ENCODE peak calls at places on chromosomes 13 and 19, in five cellular contexts. I is lower leg skin, C is transverse colon, G is IMR-90, B is suprapubic skin. X is an unnamed sample.
A peak's percentile ranks its signal among the peaks of the same experiment; 100 is the strongest.

GRCh38 chr13:99975626-99976025 is 4.1 kb upstream of the ZIC5 start:
- DNase-seq in I (no peak), C (no peak), G (no peak), B (peak; percentile 74), X (peak; percentile 10)

GRCh38 chr13:21736926-21737325 is 66.1 kb downstream of the FGF9 start:
- DNase-seq in I (no peak), C (no peak), G (no peak), B (no peak), X (no peak)

GRCh38 chr19:19157808-19158207 is 12.3 kb downstream of the MEF2B start:
- DNase-seq in I (no peak), C (no peak), G (no peak), B (no peak), X (no peak)

GRCh38 chr13:46554971-46555370 is 2.0 kb downstream of the LRCH1 start:
- DNase-seq in I (no peak), C (no peak), G (peak; percentile 68), B (no peak), X (no peak)

GRCh38 chr19:45782162-45782623 is at the start of gene DMPK:
- DNase-seq in I (no peak), C (no peak), G (no peak), B (no peak), X (peak; percentile 53)

GRCh38 chr13:112465251-112466131 is 89.3 kb downstream of the SPACA7 start:
- DNase-seq in I (no peak), C (no peak), G (no peak), B (no peak), X (no peak)

GRCh38 chr13:37026778-37027177 is 26.2 kb downstream of the EXOSC8 start:
- DNase-seq in I (no peak), C (no peak), G (no peak), B (no peak), X (no peak)

GRCh38 chr19:46115396-46116109 is 8.9 kb downstream of the IGFL3 start:
- DNase-seq in I (no peak), C (no peak), G (peak; percentile 81), B (no peak), X (no peak)

GRCh38 chr13:83780201-83780600 is 102.1 kb downstream of the SLITRK1 start:
- DNase-seq in I (no peak), C (no peak), G (peak; percentile 15), B (no peak), X (no peak)

GRCh38 chr13:102117175-102117830 is 284.5 kb downstream of the FGF14 start:
- DNase-seq in I (no peak), C (no peak), G (no peak), B (no peak), X (no peak)

GRCh38 chr13:67967031-67967430 is 736.9 kb upstream of the PCDH9 start:
- DNase-seq in I (no peak), C (no peak), G (no peak), B (no peak), X (no peak)

GRCh38 chr19:49017666-49018351 is 918 bp upstream of the LHB start:
- DNase-seq in I (no peak), C (peak; percentile 49), G (peak; percentile 45), B (no peak), X (peak; percentile 75)

GRCh38 chr19:10013834-10014618 is 743 bp downstream of the RDH8 start:
- DNase-seq in I (no peak), C (peak; percentile 32), G (no peak), B (no peak), X (no peak)

GRCh38 chr13:110559429-110559943 is 2.0 kb downstream of the RAB20 start:
- DNase-seq in I (peak; percentile 89), C (peak; percentile 83), G (peak; percentile 62), B (no peak), X (no peak)

GRCh38 chr19:28446511-28446910 is 766.4 kb downstream of the UQCRFS1 start:
- DNase-seq in I (no peak), C (no peak), G (no peak), B (no peak), X (no peak)

GRCh38 chr19:12364391-12365093 is 941 bp downstream of the ZNF442 start:
- DNase-seq in I (peak; percentile 87), C (peak; percentile 15), G (peak; percentile 4), B (peak; percentile 83), X (no peak)

GRCh38 chr13:69213331-69213850 is 894.2 kb upstream of the ATXN8OS start:
- DNase-seq in I (no peak), C (no peak), G (no peak), B (no peak), X (no peak)

GRCh38 chr13:113922412-113923118 is 51.3 kb downstream of the C13orf46 start:
- DNase-seq in I (peak; percentile 62), C (no peak), G (no peak), B (peak; percentile 65), X (no peak)

GRCh38 chr13:75375329-75375728 is 106.6 kb downstream of the TBC1D4 start:
- DNase-seq in I (no peak), C (no peak), G (no peak), B (no peak), X (no peak)

GRCh38 chr19:28687296-28687695 is 525.7 kb downstream of the UQCRFS1 start:
- DNase-seq in I (no peak), C (no peak), G (no peak), B (no peak), X (no peak)

DNA sequence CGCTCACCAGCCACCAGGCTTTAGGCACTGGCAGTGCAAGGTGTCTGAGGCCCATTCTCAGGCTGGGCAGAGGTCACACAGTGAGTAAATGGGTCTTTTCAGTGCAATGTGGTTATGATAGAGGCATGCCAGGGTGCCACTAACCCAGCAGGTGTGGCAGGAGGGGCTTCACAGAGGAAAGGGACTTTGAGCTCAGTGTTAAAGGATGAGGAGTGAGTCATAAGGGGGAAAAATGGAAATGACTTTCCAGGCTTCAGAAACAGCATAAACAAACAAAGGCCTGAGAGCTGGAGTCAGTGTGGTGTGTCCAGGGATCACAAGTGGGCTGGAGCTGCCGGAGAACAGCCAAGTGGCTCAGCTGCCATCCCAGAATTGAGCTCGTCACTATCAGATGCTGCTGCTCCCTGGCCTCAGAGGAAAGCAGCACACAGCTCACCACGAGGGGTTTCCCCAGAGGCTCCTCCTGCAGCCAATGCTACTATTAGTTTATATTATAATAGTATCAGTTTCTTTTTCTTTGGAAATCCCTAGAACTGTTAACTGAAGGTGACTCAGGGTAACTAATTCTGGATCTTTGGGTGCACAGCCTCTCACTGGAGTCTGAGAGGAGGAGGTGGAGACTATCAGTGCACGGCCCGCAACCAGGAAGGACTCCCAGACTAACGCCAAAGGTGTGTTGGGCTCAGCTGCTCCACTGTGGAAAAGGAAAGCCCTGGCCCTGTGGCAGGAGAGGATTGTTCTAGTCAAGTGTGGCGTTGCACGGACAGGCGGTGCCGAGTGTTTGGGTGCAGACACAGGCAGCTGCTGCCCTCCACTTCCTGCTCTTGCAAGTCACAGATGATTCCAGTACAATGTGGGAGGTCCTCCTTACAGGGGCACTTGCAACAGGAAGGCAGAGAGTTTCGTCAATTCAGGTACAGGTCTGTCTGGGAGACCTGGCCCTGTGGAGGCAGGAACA is 39.5 kb downstream of the DHRS12 start:
- DNase-seq in I (peak; percentile 95), C (peak; percentile 56), G (peak; percentile 97), B (no peak), X (peak; percentile 59)
- TF ChIP-seq CTCF in I (no peak), C (no peak), G (peak; percentile 15), B (no peak), X (no peak)

GRCh38 chr13:24625870-24626419 is 54.3 kb upstream of the ATP12A start:
- DNase-seq in I (peak; percentile 64), C (no peak), G (no peak), B (no peak), X (peak; percentile 45)
- TF ChIP-seq POLR2A in I (no peak), C (no peak), G (no peak), B (no peak), X (no peak)

DNA sequence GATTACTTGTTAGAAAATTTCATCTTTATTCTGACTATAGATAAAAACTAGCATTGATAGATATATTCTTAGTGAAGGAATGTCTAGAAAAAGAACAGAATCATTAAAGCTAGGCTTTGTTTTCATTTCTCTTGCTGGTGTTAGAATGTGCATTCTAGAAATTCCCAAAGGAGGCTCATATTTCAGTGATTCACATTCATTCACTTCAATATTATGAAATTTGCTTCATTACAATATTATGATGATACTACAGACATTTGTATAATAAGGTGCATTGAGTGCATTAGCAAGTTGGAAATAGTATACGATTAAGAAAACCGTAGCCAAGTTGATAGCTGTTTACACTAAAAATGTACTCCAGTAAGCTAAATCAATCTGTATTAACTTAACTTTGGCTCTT is 70.7 kb upstream of the MYCBP2 start:
- DNase-seq in I (no peak), C (no peak), G (no peak), B (no peak), X (no peak)
- H3K4me3 ChIP-seq in I (no peak overlapping the region), C (no peak overlapping the region), G (no peak overlapping the region), B (no peak overlapping the region), X (no peak overlapping the region)

GRCh38 chr19:47186337-47187022 is 44.5 kb downstream of the BBC3 start:
- DNase-seq in I (no peak), C (peak; percentile 30), G (no peak), B (no peak), X (peak; percentile 77)
- TF ChIP-seq CTCF in I (no peak), C (no peak), G (no peak), B (no peak), X (no peak)

GRCh38 chr13:40789275-40790231 is at the start of gene SLC25A15:
- DNase-seq in I (peak; percentile 92), C (peak; percentile 88), G (peak; percentile 72), B (peak; percentile 83), X (peak; percentile 93)
- TF ChIP-seq POLR2A in I (no peak), C (peak; percentile 37), G (peak; percentile 58), B (no peak), X (peak; percentile 80)

DNA sequence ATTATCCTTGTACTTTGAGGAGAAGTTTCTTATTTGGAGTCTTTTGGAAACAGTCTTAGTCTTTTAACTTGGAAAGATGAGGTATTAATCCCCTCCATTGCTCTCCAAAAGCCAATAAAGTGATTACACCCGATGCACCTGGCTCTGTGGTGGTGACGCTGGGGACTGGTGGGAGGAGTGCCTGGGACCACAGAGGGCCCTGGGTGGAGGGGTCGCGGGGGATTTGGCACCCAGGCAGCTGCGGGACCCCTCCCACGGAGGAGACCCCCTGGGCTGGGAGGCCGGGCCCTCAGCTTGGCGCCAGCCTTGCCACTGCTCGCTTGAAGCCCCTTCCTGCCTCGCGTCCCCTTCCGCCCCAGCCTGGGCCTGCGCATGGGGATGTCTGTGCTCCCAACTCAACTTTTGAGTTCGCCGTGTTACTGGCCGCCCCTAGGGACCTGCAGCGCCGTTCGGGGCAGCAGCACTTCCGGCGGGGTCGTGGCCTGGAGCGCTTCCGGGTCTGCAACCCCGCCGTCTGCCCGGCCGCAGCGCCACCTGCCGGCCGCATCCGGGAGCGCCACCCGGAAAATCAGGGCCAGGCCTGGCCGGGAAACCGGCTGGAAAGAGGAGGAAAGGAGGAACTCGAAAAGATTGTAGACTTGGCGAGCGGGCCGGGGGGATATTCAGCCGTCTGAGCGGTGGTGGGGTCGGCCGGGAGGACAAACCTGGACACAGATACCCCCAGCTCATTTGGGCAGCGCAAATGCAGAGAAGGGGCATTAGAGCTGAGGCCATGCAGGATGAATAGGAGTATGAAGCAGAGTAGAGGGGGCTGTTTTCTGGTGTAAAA is 8.4 kb downstream of the PEAK3 start:
- DNase-seq in I (peak; percentile 94), C (peak; percentile 85), G (peak; percentile 52), B (no peak), X (peak; percentile 87)
- H3K4me3 ChIP-seq in I (no peak overlapping the region), C (no peak overlapping the region), G (no peak overlapping the region), B (peak overlapping the region; percentile 99), X (no peak overlapping the region)

GRCh38 chr13:44048326-44048725 is 168.6 kb downstream of the LACC1 start:
- DNase-seq in I (no peak), C (no peak), G (no peak), B (no peak), X (no peak)
- TF ChIP-seq CTCF in I (no peak), C (no peak), G (no peak), B (no peak), X (no peak)

X was measured in Peyer's patch.